ENCODE peak calls at places on chromosomes 12 and 14, in eight cellular contexts. A is IMR-90, O is hepatocyte, J is cardiac muscle cell, L is SK-N-SH, E is heart right ventricle, P is left ventricle myocardium inferior, Q is pancreas. H is an unnamed sample. For H3K4me1, the result is how much of the 10 kb centered on the place peaks cover.

GRCh38 chr12:79302171-79302841 is 388.5 kb downstream of the PAWR start:
- DNase-seq in L (no peak), A (no peak), P (no peak), E (peak), O (no peak), J (peak), Q (no peak), H (no peak)

GRCh38 chr12:84638811-84639368 is 273.7 kb downstream of the SLC6A15 start:
- DNase-seq in L (no peak), P (no peak), A (peak), E (no peak), Q (no peak), O (no peak), J (no peak), H (no peak)

GRCh38 chr12:116882742-116883141 is 1.5 kb upstream of the HRK start:
- DNase-seq in P (no peak), J (peak), A (peak), L (peak), E (no peak), Q (no peak), O (no peak), H (no peak)

GRCh38 chr12:124527861-124528561 is 39.4 kb downstream of the NCOR2 start:
- DNase-seq in O (no peak), Q (no peak), P (peak), A (no peak), E (no peak), L (no peak), J (no peak), H (no peak)

GRCh38 chr12:11838403-11838802 is 188.9 kb downstream of the ETV6 start:
- DNase-seq in A (no peak), L (no peak), O (no peak), Q (no peak), J (peak), E (no peak), P (no peak), H (no peak)

GRCh38 chr14:60637138-60637489 is 12.2 kb downstream of the SIX1 start:
- DNase-seq in A (no peak), L (no peak), E (no peak), J (no peak), P (no peak), Q (no peak), O (no peak), H (no peak)

GRCh38 chr14:54818201-54819133 is 84.2 kb downstream of the GCH1 start:
- DNase-seq in E (no peak), J (peak), L (peak), P (no peak), A (peak), Q (no peak), O (peak), H (no peak)

GRCh38 chr12:106113446-106114083 is 25.2 kb downstream of the NUAK1 start:
- DNase-seq in O (no peak), A (no peak), E (no peak), J (no peak), L (no peak), P (no peak), Q (no peak), H (no peak)

GRCh38 chr14:81382517-81383225 is 17.5 kb downstream of the STON2 start:
- DNase-seq in P (no peak), O (no peak), L (no peak), J (no peak), A (no peak), Q (no peak), E (no peak), H (no peak)

GRCh38 chr12:88036368-88036965 is 7.3 kb upstream of the C12orf50 start:
- DNase-seq in P (no peak), J (peak), Q (no peak), E (no peak), L (no peak), A (peak), O (peak), H (no peak)

GRCh38 chr14:93943052-93943451 is 15.9 kb downstream of the FAM181A start:
- DNase-seq in L (no peak), Q (no peak), O (no peak), P (no peak), J (no peak), E (no peak), A (peak), H (no peak)

GRCh38 chr12:77204055-77204454 is 138.7 kb upstream of the E2F7 start:
- DNase-seq in J (peak), L (no peak), A (peak), O (peak), E (no peak), P (no peak), Q (no peak), H (no peak)

GRCh38 chr14:38723954-38724353 is 379.1 kb downstream of the SEC23A start:
- DNase-seq in L (no peak), A (no peak), Q (no peak), O (no peak), E (no peak), P (no peak), J (peak), H (no peak)

GRCh38 chr12:120276734-120277133 is 11.2 kb upstream of the PXN start:
- DNase-seq in A (peak), E (no peak), L (no peak), P (no peak), O (no peak), Q (no peak), J (peak), H (no peak)

GRCh38 chr14:33065634-33066033 is 127.0 kb downstream of the NPAS3 start:
- DNase-seq in A (no peak), L (no peak), E (no peak), P (no peak), J (no peak), Q (no peak), O (no peak), H (no peak)

GRCh38 chr14:58533417-58533816 is 104.3 kb upstream of the DACT1 start:
- DNase-seq in Q (no peak), L (peak), J (peak), E (peak), P (no peak), A (no peak), O (peak), H (no peak)

GRCh38 chr14:89767861-89768268 is 186.7 kb downstream of the EFCAB11 start:
- DNase-seq in J (peak), A (peak), P (no peak), Q (no peak), O (peak), E (peak), L (peak), H (no peak)

GRCh38 chr12:89486231-89486630 is 38.4 kb downstream of the GALNT4 start:
- DNase-seq in J (no peak), P (no peak), A (no peak), O (no peak), Q (no peak), E (no peak), L (no peak), H (no peak)

GRCh38 chr14:59422069-59422881 is 42.9 kb downstream of the GPR135 start:
- DNase-seq in J (no peak), L (peak), E (no peak), P (no peak), Q (no peak), A (no peak), O (no peak), H (no peak)

GRCh38 chr12:117854339-117855012 is 114.3 kb downstream of the KSR2 start:
- DNase-seq in P (no peak), J (peak), A (peak), O (peak), E (no peak), Q (peak), L (peak), H (no peak)

GRCh38 chr14:69682607-69683263 is 71.3 kb downstream of the SUSD6 start:
- DNase-seq in J (peak), A (no peak), P (no peak), Q (no peak), E (no peak), L (no peak), O (no peak), H (no peak)

GRCh38 chr12:82527165-82527780 is 159.4 kb upstream of the TMTC2 start:
- DNase-seq in P (no peak), J (peak), L (peak), O (peak), Q (no peak), A (peak), E (peak), H (no peak)

GRCh38 chr12:104718581-104718980 is 239.5 kb downstream of the SLC41A2 start:
- DNase-seq in Q (no peak), O (no peak), J (peak), L (no peak), E (peak), A (peak), P (no peak), H (no peak)

GRCh38 chr14:93736378-93737014 is 51.8 kb downstream of the PRIMA1 start:
- DNase-seq in A (no peak), P (no peak), O (no peak), E (no peak), J (no peak), L (no peak), Q (no peak), H (no peak)

GRCh38 chr12:98399532-98399931 is 115.9 kb upstream of the TMPO start:
- DNase-seq in P (no peak), E (no peak), Q (no peak), L (no peak), A (peak), O (peak), J (peak), H (peak)

GRCh38 chr12:93089805-93090569 is 160.9 kb upstream of the EEA1 start:
- DNase-seq in E (no peak), P (no peak), Q (no peak), L (no peak), O (peak), J (peak), A (peak), H (no peak)

GRCh38 chr14:95545769-95546168 is 10.9 kb downstream of the GLRX5 start:
- DNase-seq in Q (no peak), J (peak), L (no peak), E (no peak), O (no peak), A (peak), P (no peak), H (no peak)

GRCh38 chr12:72338437-72338836 is 66.3 kb downstream of the TRHDE start:
- DNase-seq in Q (no peak), L (no peak), O (peak), E (no peak), A (no peak), J (no peak), P (no peak), H (no peak)

GRCh38 chr14:86057018-86057667 is 527.2 kb downstream of the FLRT2 start:
- DNase-seq in J (peak), L (peak), Q (no peak), P (no peak), A (peak), E (no peak), O (peak), H (no peak)

GRCh38 chr14:55556929-55557623 is 22.9 kb upstream of the KTN1 start:
- DNase-seq in P (peak), J (peak), E (peak), L (peak), Q (peak), O (peak), A (peak), H (peak)

GRCh38 chr12:125284945-125285344 is 219.7 kb downstream of the AACS start:
- DNase-seq in A (no peak), Q (no peak), J (no peak), L (no peak), P (no peak), O (no peak), E (no peak), H (no peak)

GRCh38 chr14:47821134-47821533 is 145.7 kb upstream of the MDGA2 start:
- DNase-seq in J (no peak), L (no peak), A (no peak), Q (no peak), O (no peak), E (no peak), P (no peak), H (no peak)

GRCh38 chr12:132571051-132571450 is 39.3 kb downstream of the LRCOL1 start:
- DNase-seq in J (no peak), L (no peak), E (no peak), Q (no peak), A (no peak), O (no peak), P (no peak), H (no peak)

GRCh38 chr14:74648643-74649042 is 36.6 kb upstream of the LTBP2 start:
- DNase-seq in L (no peak), Q (no peak), J (no peak), P (no peak), A (no peak), E (no peak), O (no peak), H (no peak)

GRCh38 chr14:102508774-102509743 is 517 bp downstream of the ANKRD9 start:
- DNase-seq in J (peak), P (peak), O (peak), L (peak), A (peak), Q (peak), E (peak), H (peak)

GRCh38 chr12:49244161-49244560 is 20.7 kb upstream of the TUBA1C start:
- DNase-seq in E (no peak), L (no peak), J (peak), A (peak), O (no peak), P (no peak), Q (no peak), H (no peak)

GRCh38 chr14:80522936-80523335 is 311.6 kb upstream of the DIO2 start:
- DNase-seq in P (no peak), O (no peak), A (peak), L (no peak), E (no peak), Q (no peak), J (no peak), H (no peak)

GRCh38 chr12:68358532-68359485 is 26.6 kb upstream of the MDM1 start:
- DNase-seq in P (no peak), O (peak), A (peak), J (peak), Q (no peak), E (peak), L (peak), H (peak)

GRCh38 chr12:42586268-42586667 is 3.3 kb downstream of the PRICKLE1 start:
- DNase-seq in P (no peak), J (no peak), L (no peak), Q (no peak), O (no peak), E (no peak), A (no peak), H (no peak)

GRCh38 chr12:42585175-42585845 is 4.2 kb downstream of the PRICKLE1 start:
- DNase-seq in A (no peak), E (no peak), O (peak), P (no peak), J (no peak), L (no peak), Q (no peak), H (no peak)

GRCh38 chr12:42584539-42585174 is 4.9 kb downstream of the PRICKLE1 start:
- DNase-seq in E (no peak), P (no peak), J (peak), Q (no peak), O (no peak), L (peak), A (no peak), H (no peak)

GRCh38 chr12:42587564-42588307 is 1.8 kb downstream of the PRICKLE1 start:
- DNase-seq in P (no peak), A (peak), J (peak), E (no peak), Q (no peak), L (no peak), O (peak), H (no peak)

GRCh38 chr12:42585846-42586226 is 3.7 kb downstream of the PRICKLE1 start:
- DNase-seq in P (no peak), A (no peak), J (no peak), E (no peak), L (no peak), Q (no peak), O (no peak), H (peak)
- H3K4me3 ChIP-seq in P (no peak), A (no peak), J (peak), E (no peak), L (no peak), Q (no peak), O (no peak), H (no peak)

GRCh38 chr12:6370576-6370935 is 4.8 kb downstream of the SCNN1A start:
- DNase-seq in J (no peak), P (no peak), A (no peak), E (no peak), L (no peak), Q (no peak), O (no peak), H (no peak)

GRCh38 chr12:6372403-6373003 is 2.9 kb downstream of the SCNN1A start:
- DNase-seq in L (no peak), O (peak), A (peak), E (no peak), J (peak), P (no peak), Q (peak), H (no peak)

GRCh38 chr12:6369916-6370575 is 5.3 kb downstream of the SCNN1A start:
- DNase-seq in E (no peak), P (no peak), Q (no peak), O (no peak), J (no peak), A (no peak), L (no peak), H (peak)

GRCh38 chr12:6373022-6373787 is 2.2 kb downstream of the SCNN1A start:
- DNase-seq in Q (no peak), P (no peak), O (no peak), A (no peak), J (no peak), E (no peak), L (no peak), H (no peak)

DNA sequence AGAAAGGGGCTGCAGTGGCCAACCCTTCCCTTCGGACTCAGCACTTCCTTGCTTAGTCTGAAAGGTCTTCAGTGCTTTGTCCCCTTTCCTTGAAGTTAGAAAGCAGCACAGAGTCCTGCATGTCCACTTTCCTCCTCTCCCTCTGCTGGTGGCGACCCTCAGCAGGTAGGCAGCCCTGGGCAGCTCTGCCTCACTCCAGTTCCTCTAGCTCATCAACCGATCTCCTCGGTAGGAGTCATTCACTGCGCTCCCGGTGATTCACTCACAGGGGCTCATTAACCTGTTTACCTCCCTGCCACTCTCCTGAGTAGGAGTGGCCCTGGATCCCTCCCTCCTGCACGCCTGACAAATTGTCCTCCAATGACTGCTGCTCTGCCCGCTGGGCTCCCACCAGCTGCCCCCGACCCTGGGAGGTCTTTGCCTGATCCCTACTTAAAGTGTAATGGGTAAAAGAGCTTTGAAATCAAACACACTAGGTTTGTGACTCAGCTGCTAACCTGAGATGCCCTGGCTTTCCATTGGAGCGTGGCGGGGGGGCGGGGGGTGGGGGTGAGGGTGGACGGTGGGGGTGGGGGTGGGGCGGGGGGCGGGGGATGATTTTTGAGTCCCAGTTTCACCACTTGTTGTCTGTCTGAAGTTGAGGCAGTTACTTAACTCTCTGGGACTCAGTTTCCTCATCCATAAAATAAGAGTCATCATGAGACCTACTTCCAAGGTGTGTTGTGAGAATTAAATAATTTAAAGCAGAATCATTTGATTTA is 4.2 kb downstream of the SCNN1A start:
- DNase-seq in O (peak), P (no peak), Q (peak), J (peak), A (peak), L (no peak), E (no peak), H (no peak)
- H3K4me1 ChIP-seq in O (under half), P (under half), Q (under half), J (under half), A (under half), L (under half), E (under half), H (under half)

DNA sequence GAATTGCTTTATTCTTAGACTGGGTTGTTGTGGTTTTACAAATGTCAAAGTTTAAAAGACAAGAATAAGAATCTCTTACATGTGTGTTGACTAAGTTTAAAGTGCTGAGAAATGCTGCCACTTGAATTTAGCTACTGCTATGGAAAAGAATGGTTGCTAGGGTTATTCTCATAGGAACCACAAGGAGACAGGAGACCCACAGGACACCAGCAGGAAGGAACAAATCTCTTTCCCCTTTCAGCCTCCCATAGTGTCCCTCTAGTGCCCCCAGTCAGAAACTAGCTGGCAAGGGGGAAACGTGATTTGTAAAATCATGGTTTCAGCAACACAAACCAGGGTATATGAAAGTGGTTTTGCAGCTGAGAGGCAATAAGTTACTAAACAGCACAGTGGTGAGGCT is 102.7 kb downstream of the ST8SIA1 start:
- DNase-seq in P (no peak), J (peak), Q (no peak), A (no peak), E (no peak), O (no peak), L (no peak), H (no peak)
- TF ChIP-seq CTCF in P (no peak), J (peak), Q (no peak), A (no peak), E (no peak), O (no peak), L (peak), H (no peak)

DNA sequence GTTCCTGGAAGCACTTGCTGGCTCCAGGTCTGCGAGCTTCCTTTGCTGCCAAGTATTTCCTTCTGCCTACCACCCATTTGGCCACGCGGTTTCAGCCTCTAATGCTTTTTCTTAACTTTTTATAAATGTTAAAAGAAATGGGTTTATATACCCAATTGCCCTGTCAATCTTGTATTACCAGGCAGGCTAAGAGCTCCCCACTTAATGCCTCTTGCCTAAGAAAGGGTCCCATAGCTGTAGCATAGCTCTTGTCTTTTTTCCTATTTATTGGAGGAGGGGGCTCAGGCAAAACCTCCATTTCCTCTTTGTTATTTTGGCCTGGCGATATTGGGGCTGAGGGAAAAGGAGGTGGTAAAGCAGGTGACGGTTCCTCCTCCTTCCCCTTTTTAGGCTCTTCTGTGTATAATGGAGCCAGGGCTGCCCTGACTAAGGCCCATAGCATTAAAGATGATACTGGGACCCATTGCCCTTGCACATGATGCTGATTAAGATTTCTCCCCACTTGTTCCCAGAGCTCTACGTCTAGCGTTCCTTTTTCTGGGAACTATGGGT is 21.6 kb upstream of the BLTP3B start:
- DNase-seq in E (no peak), L (no peak), A (no peak), J (no peak), P (no peak), Q (no peak), O (no peak), H (no peak)
- H3K4me3 ChIP-seq in E (no peak), L (peak), A (no peak), J (no peak), P (peak), Q (peak), O (no peak), H (peak)